ENCODE peak calls at places on chromosomes 3 and 15, in nine cellular contexts. N is testis, E is fibroblast of the aortic adventitia, G is NB4, M is A549, P is bronchial epithelial cell, R is cardiac fibroblast, J is dorsolateral prefrontal cortex, F is transverse colon. T is an unnamed sample.

GRCh38 chr3:154314152-154314551 is 10.1 kb downstream of the DHX36 start:
- DNase-seq in J (no peak), F (no peak), N (no peak), M (no peak), E (no peak), G (no peak), P (no peak), R (no peak), T (no peak)

GRCh38 chr3:186526256-186526606 is 17.9 kb downstream of the CRYGS start:
- DNase-seq in P (no peak), J (no peak), F (no peak), M (no peak), G (peak), N (no peak), E (no peak), R (no peak), T (peak)

GRCh38 chr3:16478516-16478915 is 35.0 kb downstream of the RFTN1 start:
- DNase-seq in P (peak), J (no peak), R (peak), G (no peak), N (no peak), E (peak), M (no peak), F (no peak), T (no peak)

GRCh38 chr15:90101130-90101968 is 919 bp downstream of the IDH2 start:
- DNase-seq in M (no peak), P (no peak), G (peak), J (no peak), R (peak), F (peak), E (peak), N (peak), T (peak)

GRCh38 chr15:85000189-85000864 is 18.7 kb downstream of the PDE8A start:
- DNase-seq in E (peak), F (no peak), N (no peak), P (no peak), R (peak), M (no peak), J (no peak), G (no peak), T (no peak)

GRCh38 chr3:128430276-128430675 is 36.4 kb downstream of the DNAJB8 start:
- DNase-seq in M (no peak), R (no peak), G (no peak), N (no peak), J (no peak), E (no peak), P (no peak), F (no peak), T (no peak)

GRCh38 chr15:40232625-40233070 is 6.2 kb upstream of the PAK6 start:
- DNase-seq in M (no peak), F (no peak), G (peak), J (no peak), R (peak), P (peak), E (peak), N (no peak), T (no peak)

GRCh38 chr3:10435850-10436249 is 69.5 kb downstream of the ATP2B2 start:
- DNase-seq in J (no peak), E (no peak), N (no peak), M (no peak), P (no peak), R (no peak), F (no peak), G (no peak), T (no peak)

GRCh38 chr3:158107508-158108095 is 1.4 kb upstream of the SHOX2 start:
- DNase-seq in R (no peak), E (no peak), F (no peak), N (no peak), M (no peak), J (no peak), P (no peak), G (no peak), T (no peak)

GRCh38 chr15:76208786-76209424 is 102.4 kb downstream of the ETFA start:
- DNase-seq in N (no peak), E (no peak), G (peak), M (no peak), P (peak), R (no peak), J (no peak), F (no peak), T (no peak)

GRCh38 chr15:81863157-81863556 is 182.7 kb downstream of the MEX3B start:
- DNase-seq in M (no peak), E (no peak), N (no peak), J (no peak), P (no peak), G (no peak), R (no peak), F (no peak), T (no peak)

GRCh38 chr3:149764302-149764701 is 12.0 kb upstream of the COMMD2 start:
- DNase-seq in M (no peak), F (no peak), G (no peak), E (no peak), R (no peak), N (no peak), P (no peak), J (no peak), T (no peak)

GRCh38 chr3:195761503-195762248 is 40.9 kb downstream of the MUC20 start:
- DNase-seq in M (no peak), N (no peak), J (no peak), R (no peak), P (no peak), F (no peak), G (no peak), E (no peak), T (no peak)

GRCh38 chr3:74267583-74268184 is 346.8 kb downstream of the CNTN3 start:
- DNase-seq in J (no peak), M (peak), G (peak), E (peak), R (peak), F (peak), N (peak), P (peak), T (peak)

GRCh38 chr3:19543212-19543841 is 390.7 kb downstream of the EFHB start:
- DNase-seq in R (peak), F (no peak), P (peak), M (no peak), G (peak), E (no peak), N (peak), J (no peak), T (peak)

GRCh38 chr15:37751401-37751800 is 183.0 kb upstream of the TMCO5A start:
- DNase-seq in N (no peak), F (no peak), M (no peak), J (no peak), G (no peak), P (no peak), E (no peak), R (no peak), T (no peak)

GRCh38 chr3:184334470-184335158 is 2.8 kb upstream of the FAM131A start:
- DNase-seq in F (no peak), G (no peak), M (peak), J (no peak), E (peak), N (no peak), P (peak), R (no peak), T (no peak)

GRCh38 chr3:39962566-39962965 is 153.2 kb downstream of the MYRIP start:
- DNase-seq in G (no peak), P (no peak), J (no peak), E (peak), R (peak), N (peak), M (no peak), F (no peak), T (no peak)

GRCh38 chr3:41710646-41711388 is 251.1 kb downstream of the ULK4 start:
- DNase-seq in J (no peak), N (no peak), P (peak), F (no peak), M (no peak), E (peak), G (no peak), R (peak), T (no peak)

GRCh38 chr3:174270841-174271240 is 588.3 kb upstream of the NAALADL2 start:
- DNase-seq in M (no peak), E (peak), F (no peak), P (peak), N (no peak), J (no peak), R (peak), G (no peak), T (no peak)

GRCh38 chr15:58665676-58666075 is 83.8 kb downstream of the ADAM10 start:
- DNase-seq in R (no peak), N (no peak), P (peak), G (no peak), J (no peak), E (no peak), M (no peak), F (no peak), T (no peak)

GRCh38 chr3:139764936-139765335 is 87.2 kb upstream of the NMNAT3 start:
- DNase-seq in N (no peak), E (peak), R (peak), J (no peak), F (no peak), G (no peak), P (peak), M (no peak), T (no peak)

GRCh38 chr15:69478259-69478687 is 25.7 kb downstream of the RPLP1 start:
- DNase-seq in P (no peak), E (peak), R (peak), J (no peak), N (peak), F (peak), G (peak), M (peak), T (peak)

GRCh38 chr3:11077466-11077865 is 76.8 kb upstream of the HRH1 start:
- DNase-seq in F (no peak), N (no peak), R (peak), M (no peak), E (peak), G (peak), J (no peak), P (peak), T (no peak)

GRCh38 chr3:132726341-132726823 is 4.2 kb upstream of the NPHP3 start:
- DNase-seq in F (no peak), R (peak), N (no peak), M (peak), P (peak), J (no peak), G (peak), E (peak), T (peak)

GRCh38 chr15:92322566-92323355 is 70.9 kb upstream of the ST8SIA2 start:
- DNase-seq in N (peak), G (no peak), P (no peak), J (no peak), E (no peak), R (peak), M (no peak), F (no peak), T (no peak)

GRCh38 chr3:4850928-4851265 is 128.3 kb upstream of the BHLHE40 start:
- DNase-seq in R (no peak), F (no peak), P (no peak), N (no peak), E (no peak), J (no peak), G (no peak), M (no peak), T (peak)

GRCh38 chr15:38696120-38696727 is 131.6 kb upstream of the RASGRP1 start:
- DNase-seq in N (no peak), G (peak), F (peak), P (no peak), E (no peak), R (no peak), M (no peak), J (no peak), T (peak)

GRCh38 chr3:45055032-45055410 is 28.9 kb downstream of the CLEC3B start:
- DNase-seq in P (peak), N (no peak), J (no peak), G (peak), R (peak), F (no peak), E (peak), M (no peak), T (no peak)

GRCh38 chr3:81270603-81271371 is 490.7 kb downstream of the GBE1 start:
- DNase-seq in G (no peak), E (no peak), J (no peak), F (no peak), M (no peak), N (no peak), R (no peak), P (no peak), T (no peak)

GRCh38 chr3:140941434-140942220 is at the start of gene SLC25A36:
- DNase-seq in F (peak), G (peak), R (peak), N (peak), P (peak), J (peak), M (peak), E (peak), T (peak)

GRCh38 chr15:58378241-58379085 is 53.3 kb upstream of the LIPC start:
- DNase-seq in J (no peak), G (no peak), P (peak), F (no peak), R (no peak), M (no peak), N (no peak), E (peak), T (no peak)

GRCh38 chr3:4741404-4742307 is 237.6 kb upstream of the BHLHE40 start:
- DNase-seq in E (peak), P (peak), J (no peak), M (peak), R (peak), N (peak), G (peak), F (peak), T (no peak)

GRCh38 chr3:46999516-47000197 is 20.2 kb downstream of the NBEAL2 start:
- DNase-seq in N (no peak), P (no peak), R (no peak), G (no peak), E (no peak), M (no peak), J (peak), F (no peak), T (no peak)
- TF ChIP-seq CTCF in N (no peak), P (no peak), R (no peak), G (no peak), E (no peak), M (no peak), J (no peak), F (no peak), T (no peak)

GRCh38 chr3:78497025-78497424 is 1270.8 kb downstream of the ROBO1 start:
- DNase-seq in G (no peak), R (no peak), J (no peak), M (no peak), F (no peak), P (no peak), E (no peak), N (no peak), T (no peak)
- TF ChIP-seq CTCF in G (no peak), R (no peak), J (no peak), M (no peak), F (no peak), P (no peak), E (no peak), N (no peak), T (no peak)

DNA sequence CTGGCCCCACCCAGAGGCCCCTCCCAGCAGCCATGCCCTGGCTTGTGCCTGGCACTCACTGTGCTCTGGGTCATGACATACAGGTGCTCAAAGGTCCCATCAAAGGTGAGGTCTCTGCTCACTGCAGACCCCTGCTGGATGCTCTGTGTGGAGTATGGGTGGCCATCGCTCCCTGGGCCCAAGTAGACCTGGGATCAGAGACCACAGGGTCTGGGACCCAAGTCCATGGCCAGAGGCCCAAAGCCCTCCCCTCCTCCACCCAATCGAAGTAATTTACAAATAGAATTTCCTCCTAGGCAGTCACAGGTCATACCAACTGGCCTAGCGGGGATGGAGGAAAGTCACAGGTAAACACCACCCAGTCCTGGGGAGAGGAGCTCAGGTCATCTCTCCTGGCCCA is 7.6 kb downstream of the PLXNB1 start:
- DNase-seq in G (no peak), N (no peak), M (no peak), F (no peak), E (no peak), J (no peak), R (no peak), P (no peak), T (no peak)
- TF ChIP-seq CTCF in G (no peak), N (no peak), M (no peak), F (no peak), E (no peak), J (no peak), R (no peak), P (no peak), T (peak)

DNA sequence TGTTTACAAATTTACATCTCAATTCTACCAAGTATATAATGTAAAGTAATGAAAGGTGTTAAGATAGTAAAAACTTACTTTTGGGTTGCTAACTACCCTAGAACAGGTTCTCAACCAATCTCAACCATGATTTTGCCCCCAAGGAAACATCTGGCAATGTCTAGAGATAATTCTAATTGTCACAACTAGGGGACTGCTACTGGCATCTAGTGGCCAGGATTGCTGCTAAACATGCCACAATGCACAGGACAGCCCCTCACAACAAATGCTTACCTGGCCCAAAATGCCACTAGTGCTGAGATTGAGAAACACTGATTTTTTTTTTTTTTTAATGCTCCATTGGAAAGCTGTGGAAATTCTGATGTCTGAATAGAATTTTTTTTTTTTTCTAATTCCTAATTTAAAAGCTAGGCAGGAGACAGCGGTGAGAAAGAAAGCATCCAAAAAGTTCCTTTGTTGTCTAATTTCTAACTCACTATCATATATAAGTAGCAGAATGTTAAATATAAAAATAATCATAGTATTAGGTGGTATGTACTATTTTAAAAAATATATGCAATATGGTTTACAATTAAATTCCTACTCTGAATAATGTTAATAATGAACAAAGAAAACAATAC is 81.5 kb downstream of the TJP1 start:
- DNase-seq in P (no peak), F (no peak), N (no peak), R (no peak), J (no peak), G (peak), E (no peak), M (no peak), T (peak)
- TF ChIP-seq CTCF in P (no peak), F (no peak), N (no peak), R (peak), J (peak), G (peak), E (no peak), M (peak), T (peak)

DNA sequence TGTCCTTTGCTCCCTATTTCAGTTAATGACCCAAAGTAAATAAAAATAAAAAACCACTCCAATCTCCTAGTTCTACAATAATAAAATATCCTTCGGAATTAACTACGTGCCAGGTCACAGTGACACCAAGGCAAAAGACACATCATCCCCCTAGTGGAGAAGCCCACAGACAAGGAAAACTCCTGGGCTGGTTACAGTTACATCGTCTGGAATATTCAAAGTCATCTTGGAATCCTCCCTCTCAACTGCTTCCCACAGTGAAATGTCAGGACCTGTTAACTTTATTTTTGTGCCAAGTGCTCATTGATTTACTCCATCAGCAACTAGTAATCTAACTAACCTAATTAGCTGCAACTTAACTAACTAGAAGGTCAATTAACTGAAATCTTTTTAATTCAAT is 349.3 kb downstream of the MAGI1 start:
- DNase-seq in F (no peak), R (no peak), P (no peak), N (no peak), J (no peak), E (no peak), G (no peak), M (no peak), T (no peak)
- TF ChIP-seq CTCF in F (no peak), R (no peak), P (no peak), N (no peak), J (no peak), E (no peak), G (no peak), M (no peak), T (no peak)

DNA sequence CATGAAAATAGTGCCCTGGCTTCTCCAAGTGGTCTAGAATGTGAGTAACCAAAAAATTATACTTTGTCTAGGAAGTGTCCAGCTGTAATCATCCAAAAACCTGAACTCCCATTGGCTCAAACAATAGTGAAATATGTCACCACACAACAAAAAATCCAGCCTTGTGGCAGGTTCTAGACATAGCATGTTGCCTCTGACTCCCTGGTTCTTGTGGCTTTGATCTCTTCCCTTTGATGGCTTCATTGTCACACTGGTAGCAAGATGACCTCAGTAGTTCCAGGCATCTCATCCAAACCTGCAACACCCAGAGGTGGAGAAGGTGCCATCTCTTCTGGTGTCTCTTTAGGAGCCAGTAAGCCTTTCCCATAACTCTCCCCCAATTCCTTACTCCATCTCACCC is 74.7 kb downstream of the CMSS1 start:
- DNase-seq in J (no peak), M (no peak), N (no peak), F (no peak), R (no peak), G (no peak), P (no peak), E (no peak), T (no peak)
- TF ChIP-seq CTCF in J (no peak), M (no peak), N (no peak), F (no peak), R (no peak), G (no peak), P (no peak), E (no peak), T (no peak)

T was measured in GM12865.